ENCODE peak calls at places on chromosomes 12 and 14, in nine cellular contexts. I is WTC11, H is AG10803, Z is A549, A is cardiac muscle cell, X is thoracic aorta, R is lower lobe of right lung, Y is GM06990, J is left ventricle myocardium inferior. B is an unnamed sample.

GRCh38 chr12:93622485-93622884 is 50.0 kb downstream of the SOCS2 start:
- DNase-seq in J (no peak), A (peak), Z (no peak), X (no peak), Y (no peak), I (no peak), H (peak), R (no peak), B (no peak)

GRCh38 chr12:118145113-118145797 is 9.3 kb downstream of the PEBP1 start:
- DNase-seq in A (no peak), J (no peak), Z (no peak), H (no peak), X (no peak), R (no peak), Y (peak), I (no peak), B (no peak)

GRCh38 chr12:67484788-67485480 is 163.6 kb upstream of the DYRK2 start:
- DNase-seq in X (no peak), J (no peak), R (no peak), Y (peak), Z (no peak), H (no peak), I (no peak), A (no peak), B (no peak)

GRCh38 chr14:55249423-55249822 is 21.8 kb upstream of the FBXO34 start:
- DNase-seq in H (peak), Z (no peak), J (no peak), I (no peak), X (no peak), A (peak), R (no peak), Y (no peak), B (peak)

GRCh38 chr12:50257226-50258166 is 25.8 kb downstream of the LIMA1 start:
- DNase-seq in I (no peak), R (no peak), Y (no peak), Z (no peak), J (no peak), X (no peak), A (peak), H (peak), B (peak)

GRCh38 chr12:68686595-68687521 is at the start of gene NUP107:
- DNase-seq in H (peak), R (peak), Z (peak), Y (peak), A (peak), X (peak), J (peak), I (peak), B (peak)

GRCh38 chr14:93184391-93185332 is at the start of the genes LYSET and MOAP1:
- DNase-seq in H (peak), J (peak), R (peak), Z (peak), A (peak), Y (peak), X (peak), I (peak), B (peak)

GRCh38 chr12:106107566-106107965 is 31.2 kb downstream of the NUAK1 start:
- DNase-seq in Z (no peak), X (no peak), A (peak), Y (no peak), R (no peak), I (no peak), H (peak), J (no peak), B (peak)

GRCh38 chr14:77607741-77608302 is 8.6 kb downstream of the SPTLC2 start:
- DNase-seq in Z (no peak), R (no peak), Y (peak), J (no peak), I (no peak), X (no peak), H (no peak), A (no peak), B (no peak)

GRCh38 chr14:101183376-101184103 is 280.0 kb upstream of the RTL1 start:
- DNase-seq in Z (no peak), J (no peak), I (peak), H (no peak), Y (no peak), X (no peak), A (peak), R (no peak), B (no peak)
- TF ChIP-seq CTCF in Z (peak), J (peak), I (peak), H (no peak), Y (no peak), X (no peak), A (peak), R (peak), B (no peak)

GRCh38 chr12:122336015-122336946 is 70.0 kb upstream of the VPS33A start:
- DNase-seq in A (peak), X (no peak), H (peak), Z (peak), R (no peak), Y (no peak), J (no peak), I (peak), B (no peak)
- TF ChIP-seq CTCF in A (peak), X (peak), H (peak), Z (peak), R (peak), Y (peak), J (peak), I (peak), B (peak)

GRCh38 chr12:58529897-58530296 is 390.4 kb downstream of the LRIG3 start:
- DNase-seq in X (no peak), R (no peak), Z (no peak), Y (no peak), I (no peak), J (no peak), A (peak), H (peak), B (peak)

GRCh38 chr12:58537278-58537677 is 383.0 kb downstream of the LRIG3 start:
- DNase-seq in Y (no peak), A (peak), X (no peak), R (no peak), H (peak), J (no peak), Z (no peak), I (no peak), B (peak)

GRCh38 chr12:58530421-58531067 is 389.8 kb downstream of the LRIG3 start:
- DNase-seq in R (no peak), Y (no peak), H (peak), J (no peak), Z (no peak), X (no peak), I (no peak), A (peak), B (peak)

GRCh38 chr12:58532855-58533608 is 387.3 kb downstream of the LRIG3 start:
- DNase-seq in Z (no peak), I (no peak), H (no peak), A (no peak), J (no peak), R (no peak), X (no peak), Y (no peak), B (no peak)

GRCh38 chr12:58533652-58534051 is 386.7 kb downstream of the LRIG3 start:
- DNase-seq in I (no peak), Z (no peak), J (no peak), Y (no peak), X (no peak), H (no peak), A (no peak), R (no peak), B (no peak)
- TF ChIP-seq CTCF in I (no peak), Z (no peak), J (no peak), Y (no peak), X (no peak), H (no peak), A (no peak), R (no peak), B (no peak)

GRCh38 chr12:14618990-14619389 is 51.3 kb upstream of the PLBD1 start:
- DNase-seq in A (peak), I (no peak), X (no peak), Y (no peak), R (no peak), Z (peak), H (peak), J (no peak), B (no peak)
- TF ChIP-seq CTCF in A (peak), I (no peak), X (peak), Y (peak), R (peak), Z (peak), H (peak), J (peak), B (peak)

GRCh38 chr14:66032800-66033199 is 453.4 kb upstream of the CCDC196 start:
- DNase-seq in Z (no peak), Y (no peak), R (no peak), I (no peak), X (no peak), A (no peak), H (no peak), J (no peak), B (no peak)
- TF ChIP-seq CTCF in Z (no peak), Y (no peak), R (no peak), I (no peak), X (no peak), A (no peak), H (no peak), J (no peak), B (no peak)

GRCh38 chr12:77786675-77787074 is 44.0 kb upstream of the NAV3 start:
- DNase-seq in X (no peak), R (no peak), J (no peak), H (no peak), I (no peak), Z (no peak), Y (no peak), A (no peak), B (no peak)

GRCh38 chr12:77777274-77777673 is 53.4 kb upstream of the NAV3 start:
- DNase-seq in I (no peak), Z (no peak), A (no peak), R (no peak), J (no peak), X (no peak), H (no peak), Y (no peak), B (no peak)

GRCh38 chr12:77782034-77782433 is 48.7 kb upstream of the NAV3 start:
- DNase-seq in J (no peak), Y (no peak), R (no peak), Z (no peak), I (peak), A (no peak), X (no peak), H (no peak), B (no peak)
- TF ChIP-seq CTCF in J (no peak), Y (no peak), R (no peak), Z (no peak), I (no peak), A (no peak), X (no peak), H (no peak), B (no peak)

DNA sequence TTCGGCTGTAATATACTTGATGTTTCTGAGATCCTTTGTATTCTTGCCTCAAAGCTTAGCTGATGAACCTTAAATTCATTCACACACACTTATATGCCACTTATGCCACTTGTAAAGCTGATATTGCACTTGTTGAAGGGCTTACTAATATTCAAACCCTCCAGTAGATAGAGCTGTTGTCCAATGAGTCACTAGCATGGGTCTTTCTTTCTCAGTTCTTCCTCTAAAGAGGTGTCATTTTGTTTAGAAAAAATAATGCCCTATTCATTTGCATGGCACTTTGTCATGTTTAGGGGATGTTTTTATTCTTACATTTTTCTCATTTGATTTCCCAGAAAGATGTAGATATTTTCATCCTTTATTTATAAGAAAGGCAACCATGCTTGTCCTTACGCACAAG is 56.4 kb downstream of the MON2 start:
- DNase-seq in X (no peak), A (peak), I (no peak), J (no peak), H (peak), Z (no peak), R (no peak), Y (no peak), B (peak)
- TF ChIP-seq CTCF in X (no peak), A (peak), I (no peak), J (peak), H (peak), Z (peak), R (no peak), Y (peak), B (no peak)

GRCh38 chr12:94705656-94706055 is 55.3 kb upstream of the TMCC3 start:
- DNase-seq in J (no peak), A (no peak), I (no peak), Z (no peak), R (no peak), X (no peak), Y (no peak), H (no peak), B (no peak)

GRCh38 chr12:94707892-94708291 is 57.5 kb upstream of the TMCC3 start:
- DNase-seq in Y (no peak), I (no peak), J (peak), A (peak), X (no peak), R (no peak), H (peak), Z (no peak), B (peak)

GRCh38 chr12:94701711-94702110 is 51.4 kb upstream of the TMCC3 start:
- DNase-seq in Y (no peak), H (no peak), X (no peak), A (no peak), Z (no peak), R (no peak), I (no peak), J (no peak), B (no peak)

GRCh38 chr12:94704452-94704871 is 54.1 kb upstream of the TMCC3 start:
- DNase-seq in Z (peak), X (no peak), R (no peak), Y (no peak), H (peak), J (no peak), I (no peak), A (peak), B (peak)

GRCh38 chr12:94706250-94706661 is 55.9 kb upstream of the TMCC3 start:
- DNase-seq in R (no peak), Z (no peak), X (no peak), I (no peak), H (no peak), A (no peak), Y (no peak), J (no peak), B (no peak)
- TF ChIP-seq CTCF in R (no peak), Z (no peak), X (no peak), I (no peak), H (no peak), A (no peak), Y (no peak), J (no peak), B (no peak)

DNA sequence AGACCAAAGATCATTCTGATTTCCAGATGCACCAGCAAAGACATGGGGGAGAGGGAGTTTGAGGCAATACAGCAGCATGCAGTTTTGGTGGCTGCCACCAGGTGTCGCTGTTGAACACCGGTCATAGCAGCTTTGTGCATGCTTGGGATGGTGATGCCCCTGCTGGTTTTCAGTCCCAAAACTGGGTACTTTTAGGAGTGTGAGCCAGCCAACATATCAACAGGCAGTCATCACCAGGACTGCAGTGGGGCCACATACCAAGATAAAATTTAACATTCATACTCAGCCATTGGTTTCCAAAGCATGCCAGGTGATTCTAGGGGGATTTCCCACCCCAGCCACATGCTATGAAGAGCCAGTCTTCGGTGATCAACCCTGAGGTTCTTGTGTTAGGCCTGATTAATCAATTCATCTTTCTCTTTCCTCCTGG is 64.2 kb downstream of the PHETA1 start:
- DNase-seq in A (no peak), X (no peak), H (no peak), R (no peak), J (no peak), I (peak), Z (no peak), Y (no peak), B (no peak)
- TF ChIP-seq CTCF in A (peak), X (peak), H (peak), R (peak), J (peak), I (peak), Z (peak), Y (peak), B (peak)